ENCODE peak calls at places on chromosomes 13 and 19, in nine cellular contexts. Y, H, T, U, D, F, P, G and C are unnamed samples.
A peak's percentile ranks its signal among the peaks of the same experiment; 100 is the strongest.

GRCh38 chr19:17677002-17677401 is 11.2 kb downstream of the UNC13A start:
- DNase-seq in Y (no peak), H (no peak), T (no peak), U (no peak), D (no peak), F (no peak), P (no peak), G (no peak), C (no peak)

GRCh38 chr13:36882829-36883390 is 37.1 kb downstream of the SMAD9 start:
- DNase-seq in Y (no peak), H (no peak), T (peak; percentile 39), U (no peak), D (no peak), F (no peak), P (no peak), G (no peak), C (no peak)

GRCh38 chr13:98372886-98373285 is 195.8 kb upstream of the RNF113B start:
- DNase-seq in Y (no peak), H (no peak), T (no peak), U (no peak), D (no peak), F (peak; percentile 8), P (no peak), G (peak; percentile 15), C (no peak)

GRCh38 chr19:39428309-39429112 is 7.2 kb downstream of the RPS16 start:
- DNase-seq in Y (no peak), H (no peak), T (no peak), U (no peak), D (no peak), F (peak; percentile 89), P (no peak), G (peak; percentile 80), C (no peak)

GRCh38 chr19:8307400-8307964 is 676 bp downstream of the CD320 start:
- DNase-seq in Y (no peak), H (no peak), T (no peak), U (no peak), D (no peak), F (no peak), P (peak; percentile 28), G (no peak), C (no peak)

GRCh38 chr19:48443262-48443661 is 2.5 kb upstream of the GRWD1 start:
- DNase-seq in Y (no peak), H (no peak), T (no peak), U (no peak), D (peak; percentile 30), F (peak; percentile 27), P (no peak), G (no peak), C (no peak)

GRCh38 chr19:16470911-16471811 is 609 bp downstream of the EPS15L1 start:
- DNase-seq in Y (no peak), H (no peak), T (no peak), U (no peak), D (peak; percentile 50), F (peak; percentile 50), P (no peak), G (peak; percentile 34), C (no peak)

GRCh38 chr19:18227781-18228271 is 1.6 kb upstream of the PDE4C start:
- DNase-seq in Y (no peak), H (no peak), T (no peak), U (no peak), D (no peak), F (no peak), P (no peak), G (no peak), C (no peak)

GRCh38 chr13:30133976-30134375 is 173.4 kb downstream of the KATNAL1 start:
- DNase-seq in Y (no peak), H (no peak), T (no peak), U (no peak), D (no peak), F (peak; percentile 84), P (no peak), G (no peak), C (no peak)

GRCh38 chr19:54352041-54352440 is 12.7 kb downstream of the LAIR1 start:
- DNase-seq in Y (no peak), H (no peak), T (no peak), U (no peak), D (no peak), F (no peak), P (no peak), G (no peak), C (no peak)

GRCh38 chr19:4575978-4576933 is 16.8 kb upstream of the SEMA6B start:
- DNase-seq in Y (peak; percentile 64), H (no peak), T (no peak), U (peak; percentile 63), D (peak; percentile 62), F (peak; percentile 62), P (peak; percentile 40), G (no peak), C (no peak)

GRCh38 chr19:8111376-8111775 is 38.0 kb downstream of the FBN3 start:
- DNase-seq in Y (no peak), H (no peak), T (no peak), U (no peak), D (no peak), F (no peak), P (no peak), G (no peak), C (no peak)

GRCh38 chr19:13932911-13933393 is 5.3 kb downstream of the PODNL1 start:
- DNase-seq in Y (no peak), H (no peak), T (no peak), U (no peak), D (no peak), F (no peak), P (no peak), G (no peak), C (no peak)

GRCh38 chr19:33477781-33478180 is 43.8 kb downstream of the PEPD start:
- DNase-seq in Y (no peak), H (no peak), T (no peak), U (no peak), D (no peak), F (no peak), P (no peak), G (no peak), C (no peak)

GRCh38 chr13:74678308-74678958 is 544.2 kb upstream of the KLF12 start:
- DNase-seq in Y (no peak), H (no peak), T (no peak), U (no peak), D (no peak), F (no peak), P (no peak), G (no peak), C (no peak)

GRCh38 chr19:14764401-14764800 is 14.0 kb downstream of the ADGRE2 start:
- DNase-seq in Y (no peak), H (no peak), T (no peak), U (no peak), D (no peak), F (no peak), P (no peak), G (no peak), C (no peak)

GRCh38 chr13:99425485-99426341 is 75.6 kb upstream of the TM9SF2 start:
- DNase-seq in Y (no peak), H (no peak), T (no peak), U (peak; percentile 41), D (peak; percentile 75), F (no peak), P (no peak), G (no peak), C (no peak)